ENCODE peak calls at places on chromosome X, in seven cellular contexts. One of them, this sample, is unnamed.

GRCh38 chrX:24760601-24761000 is 66.9 kb downstream of the POLA1 start:
- DNase-seq in SK-N-SH: no peak
- DNase-seq in cardiac fibroblast: peak
- DNase-seq in PC-3: peak
- DNase-seq in lower lobe of right lung: no peak
- DNase-seq in choroid plexus epithelial cell: peak
- DNase-seq in hepatocyte: no peak
- DNase-seq in this sample: peak

GRCh38 chrX:72554448-72555140 is 18.0 kb downstream of the HDAC8 start:
- DNase-seq in SK-N-SH: no peak
- DNase-seq in cardiac fibroblast: no peak
- DNase-seq in PC-3: peak
- DNase-seq in lower lobe of right lung: no peak
- DNase-seq in choroid plexus epithelial cell: peak
- DNase-seq in hepatocyte: peak
- DNase-seq in this sample: peak

GRCh38 chrX:111645607-111646006 is 35.4 kb upstream of the ALG13 start:
- DNase-seq in SK-N-SH: no peak
- DNase-seq in cardiac fibroblast: no peak
- DNase-seq in PC-3: no peak
- DNase-seq in lower lobe of right lung: no peak
- DNase-seq in choroid plexus epithelial cell: no peak
- DNase-seq in hepatocyte: no peak
- DNase-seq in this sample: no peak

GRCh38 chrX:15790766-15791380 is 589 bp downstream of the ZRSR2 start:
- DNase-seq in SK-N-SH: peak
- DNase-seq in cardiac fibroblast: peak
- DNase-seq in PC-3: peak
- DNase-seq in lower lobe of right lung: no peak
- DNase-seq in choroid plexus epithelial cell: peak
- DNase-seq in hepatocyte: peak
- DNase-seq in this sample: no peak

GRCh38 chrX:40831750-40832149 is 96.4 kb upstream of the MED14 start:
- DNase-seq in SK-N-SH: no peak
- DNase-seq in cardiac fibroblast: no peak
- DNase-seq in PC-3: no peak
- DNase-seq in lower lobe of right lung: no peak
- DNase-seq in choroid plexus epithelial cell: no peak
- DNase-seq in hepatocyte: no peak
- DNase-seq in this sample: no peak

GRCh38 chrX:39115166-39115565 is 313.9 kb downstream of the MID1IP1 start:
- DNase-seq in SK-N-SH: no peak
- DNase-seq in cardiac fibroblast: no peak
- DNase-seq in PC-3: peak
- DNase-seq in lower lobe of right lung: no peak
- DNase-seq in choroid plexus epithelial cell: no peak
- DNase-seq in hepatocyte: no peak
- DNase-seq in this sample: no peak

GRCh38 chrX:24357101-24357500 is 3.3 kb upstream of the SUPT20HL1 start:
- DNase-seq in SK-N-SH: no peak
- DNase-seq in cardiac fibroblast: peak
- DNase-seq in PC-3: no peak
- DNase-seq in lower lobe of right lung: no peak
- DNase-seq in choroid plexus epithelial cell: peak
- DNase-seq in hepatocyte: no peak
- DNase-seq in this sample: no peak

GRCh38 chrX:154051210-154051810 is 31.6 kb upstream of the IRAK1 start:
- DNase-seq in SK-N-SH: peak
- DNase-seq in cardiac fibroblast: peak
- DNase-seq in PC-3: peak
- DNase-seq in lower lobe of right lung: peak
- DNase-seq in choroid plexus epithelial cell: peak
- DNase-seq in hepatocyte: peak
- DNase-seq in this sample: peak

GRCh38 chrX:122272011-122272410 is 912.1 kb upstream of the GRIA3 start:
- DNase-seq in SK-N-SH: peak
- DNase-seq in cardiac fibroblast: no peak
- DNase-seq in PC-3: no peak
- DNase-seq in lower lobe of right lung: no peak
- DNase-seq in choroid plexus epithelial cell: no peak
- DNase-seq in hepatocyte: no peak
- DNase-seq in this sample: no peak

GRCh38 chrX:149495573-149496071 is 9.5 kb downstream of the IDS start:
- DNase-seq in SK-N-SH: no peak
- DNase-seq in cardiac fibroblast: peak
- DNase-seq in PC-3: peak
- DNase-seq in lower lobe of right lung: no peak
- DNase-seq in choroid plexus epithelial cell: peak
- DNase-seq in hepatocyte: peak
- DNase-seq in this sample: peak

GRCh38 chrX:134443020-134443419 is 16.9 kb upstream of the HPRT1 start:
- DNase-seq in SK-N-SH: no peak
- DNase-seq in cardiac fibroblast: no peak
- DNase-seq in PC-3: no peak
- DNase-seq in lower lobe of right lung: no peak
- DNase-seq in choroid plexus epithelial cell: no peak
- DNase-seq in hepatocyte: no peak
- DNase-seq in this sample: no peak

GRCh38 chrX:123230798-123231197 is 46.7 kb downstream of the GRIA3 start:
- DNase-seq in SK-N-SH: no peak
- DNase-seq in cardiac fibroblast: no peak
- DNase-seq in PC-3: no peak
- DNase-seq in lower lobe of right lung: no peak
- DNase-seq in choroid plexus epithelial cell: no peak
- DNase-seq in hepatocyte: no peak
- DNase-seq in this sample: no peak

GRCh38 chrX:149470960-149471359 is 34.1 kb downstream of the IDS start:
- DNase-seq in SK-N-SH: peak
- DNase-seq in cardiac fibroblast: peak
- DNase-seq in PC-3: peak
- DNase-seq in lower lobe of right lung: peak
- DNase-seq in choroid plexus epithelial cell: peak
- DNase-seq in hepatocyte: peak
- DNase-seq in this sample: peak

GRCh38 chrX:19677121-19677520 is 161.8 kb upstream of the MAP3K15 start:
- DNase-seq in SK-N-SH: no peak
- DNase-seq in cardiac fibroblast: no peak
- DNase-seq in PC-3: peak
- DNase-seq in lower lobe of right lung: no peak
- DNase-seq in choroid plexus epithelial cell: no peak
- DNase-seq in hepatocyte: no peak
- DNase-seq in this sample: no peak

GRCh38 chrX:115649461-115650063 is 88.6 kb downstream of the PLS3 start:
- DNase-seq in SK-N-SH: no peak
- DNase-seq in cardiac fibroblast: no peak
- DNase-seq in PC-3: peak
- DNase-seq in lower lobe of right lung: no peak
- DNase-seq in choroid plexus epithelial cell: peak
- DNase-seq in hepatocyte: no peak
- DNase-seq in this sample: no peak

GRCh38 chrX:10482262-10482661 is 138.1 kb downstream of the MID1 start:
- DNase-seq in SK-N-SH: no peak
- DNase-seq in cardiac fibroblast: peak
- DNase-seq in PC-3: no peak
- DNase-seq in lower lobe of right lung: no peak
- DNase-seq in choroid plexus epithelial cell: no peak
- DNase-seq in hepatocyte: no peak
- DNase-seq in this sample: no peak
- TF ChIP-seq CTCF in SK-N-SH: no peak
- TF ChIP-seq CTCF in cardiac fibroblast: no peak
- TF ChIP-seq CTCF in PC-3: no peak
- TF ChIP-seq CTCF in lower lobe of right lung: no peak
- TF ChIP-seq CTCF in choroid plexus epithelial cell: no peak
- TF ChIP-seq CTCF in hepatocyte: no peak
- TF ChIP-seq CTCF in this sample: no peak

GRCh38 chrX:112851161-112851779 is 10.6 kb upstream of the AMOT start:
- DNase-seq in SK-N-SH: no peak
- DNase-seq in cardiac fibroblast: no peak
- DNase-seq in PC-3: no peak
- DNase-seq in lower lobe of right lung: no peak
- DNase-seq in choroid plexus epithelial cell: no peak
- DNase-seq in hepatocyte: no peak
- DNase-seq in this sample: no peak
- H3K4me3 ChIP-seq in SK-N-SH: no peak
- H3K4me3 ChIP-seq in cardiac fibroblast: no peak
- H3K4me3 ChIP-seq in PC-3: no peak
- H3K4me3 ChIP-seq in lower lobe of right lung: no peak
- H3K4me3 ChIP-seq in choroid plexus epithelial cell: no peak
- H3K4me3 ChIP-seq in hepatocyte: no peak
- H3K4me3 ChIP-seq in this sample: no peak

GRCh38 chrX:80285131-80285773 is 135.0 kb upstream of the TENT5D start:
- DNase-seq in SK-N-SH: peak
- DNase-seq in cardiac fibroblast: peak
- DNase-seq in PC-3: peak
- DNase-seq in lower lobe of right lung: no peak
- DNase-seq in choroid plexus epithelial cell: no peak
- DNase-seq in hepatocyte: peak
- DNase-seq in this sample: peak
- TF ChIP-seq CTCF in SK-N-SH: peak
- TF ChIP-seq CTCF in cardiac fibroblast: peak
- TF ChIP-seq CTCF in PC-3: peak
- TF ChIP-seq CTCF in lower lobe of right lung: peak
- TF ChIP-seq CTCF in choroid plexus epithelial cell: no peak
- TF ChIP-seq CTCF in hepatocyte: peak
- TF ChIP-seq CTCF in this sample: no peak

GRCh38 chrX:2351999-2352995 is 148.5 kb downstream of the DHRSX start:
- DNase-seq in SK-N-SH: no peak
- DNase-seq in cardiac fibroblast: peak
- DNase-seq in PC-3: peak
- DNase-seq in lower lobe of right lung: no peak
- DNase-seq in choroid plexus epithelial cell: peak
- DNase-seq in hepatocyte: peak
- DNase-seq in this sample: peak
- H3K4me3 ChIP-seq in SK-N-SH: no peak
- H3K4me3 ChIP-seq in cardiac fibroblast: no peak
- H3K4me3 ChIP-seq in PC-3: no peak
- H3K4me3 ChIP-seq in lower lobe of right lung: no peak
- H3K4me3 ChIP-seq in choroid plexus epithelial cell: no peak
- H3K4me3 ChIP-seq in hepatocyte: no peak
- H3K4me3 ChIP-seq in this sample: no peak

GRCh38 chrX:138020941-138021340 is 455.0 kb downstream of the ZIC3 start:
- DNase-seq in SK-N-SH: no peak
- DNase-seq in cardiac fibroblast: no peak
- DNase-seq in PC-3: no peak
- DNase-seq in lower lobe of right lung: no peak
- DNase-seq in choroid plexus epithelial cell: no peak
- DNase-seq in hepatocyte: no peak
- DNase-seq in this sample: no peak

GRCh38 chrX:138031715-138032114 is 465.8 kb downstream of the ZIC3 start:
- DNase-seq in SK-N-SH: no peak
- DNase-seq in cardiac fibroblast: no peak
- DNase-seq in PC-3: peak
- DNase-seq in lower lobe of right lung: no peak
- DNase-seq in choroid plexus epithelial cell: no peak
- DNase-seq in hepatocyte: no peak
- DNase-seq in this sample: no peak

DNA sequence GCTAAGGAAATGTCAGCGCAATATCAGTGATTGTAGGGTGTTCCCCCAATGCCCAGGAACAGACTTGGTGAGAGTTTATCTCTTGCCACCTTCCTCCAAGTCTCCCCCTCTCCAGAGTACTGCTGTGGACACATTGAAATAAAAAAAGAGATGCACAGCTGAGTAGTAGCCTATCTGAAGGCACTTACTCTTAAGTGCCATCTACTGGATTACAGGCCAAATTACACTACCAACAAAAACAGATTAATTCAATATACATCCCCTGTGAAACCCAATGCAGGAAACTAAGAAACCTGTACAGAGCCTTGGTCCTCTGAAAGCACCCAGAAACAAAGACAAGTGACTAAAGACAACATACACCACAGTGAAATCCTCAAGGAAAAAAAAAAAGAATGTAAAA is 460.3 kb downstream of the ZIC3 start:
- DNase-seq in SK-N-SH: peak
- DNase-seq in cardiac fibroblast: no peak
- DNase-seq in PC-3: peak
- DNase-seq in lower lobe of right lung: no peak
- DNase-seq in choroid plexus epithelial cell: peak
- DNase-seq in hepatocyte: peak
- DNase-seq in this sample: peak
- TF ChIP-seq CTCF in SK-N-SH: peak
- TF ChIP-seq CTCF in cardiac fibroblast: no peak
- TF ChIP-seq CTCF in PC-3: peak
- TF ChIP-seq CTCF in lower lobe of right lung: no peak
- TF ChIP-seq CTCF in choroid plexus epithelial cell: peak
- TF ChIP-seq CTCF in hepatocyte: peak
- TF ChIP-seq CTCF in this sample: peak

GRCh38 chrX:56550667-56551066 is 12.8 kb upstream of the UBQLN2 start:
- DNase-seq in SK-N-SH: no peak
- DNase-seq in cardiac fibroblast: no peak
- DNase-seq in PC-3: no peak
- DNase-seq in lower lobe of right lung: no peak
- DNase-seq in choroid plexus epithelial cell: no peak
- DNase-seq in hepatocyte: no peak
- DNase-seq in this sample: no peak
- H3K4me3 ChIP-seq in SK-N-SH: no peak
- H3K4me3 ChIP-seq in cardiac fibroblast: no peak
- H3K4me3 ChIP-seq in PC-3: no peak
- H3K4me3 ChIP-seq in lower lobe of right lung: no peak
- H3K4me3 ChIP-seq in choroid plexus epithelial cell: no peak
- H3K4me3 ChIP-seq in hepatocyte: no peak
- H3K4me3 ChIP-seq in this sample: no peak

GRCh38 chrX:132651411-132652086 is 162.7 kb upstream of the MBNL3 start:
- DNase-seq in SK-N-SH: no peak
- DNase-seq in cardiac fibroblast: no peak
- DNase-seq in PC-3: peak
- DNase-seq in lower lobe of right lung: no peak
- DNase-seq in choroid plexus epithelial cell: no peak
- DNase-seq in hepatocyte: no peak
- DNase-seq in this sample: peak
- TF ChIP-seq CTCF in SK-N-SH: no peak
- TF ChIP-seq CTCF in cardiac fibroblast: peak
- TF ChIP-seq CTCF in PC-3: peak
- TF ChIP-seq CTCF in lower lobe of right lung: no peak
- TF ChIP-seq CTCF in choroid plexus epithelial cell: no peak
- TF ChIP-seq CTCF in hepatocyte: no peak
- TF ChIP-seq CTCF in this sample: no peak